ENCODE peak calls at places on chromosomes 12 and 14, in six cellular contexts. J, A, B, E, K and C are unnamed samples.

GRCh38 chr14:69153848-69154208 is 909 bp upstream of the DCAF5 start:
- DNase-seq in J (no peak), A (no peak), B (no peak), E (peak), K (no peak), C (no peak)

GRCh38 chr12:70657621-70658286 is 20.5 kb upstream of the PTPRB start:
- DNase-seq in J (no peak), A (no peak), B (no peak), E (no peak), K (no peak), C (no peak)

GRCh38 chr14:52363001-52363704 is 49.0 kb downstream of the PTGER2 start:
- DNase-seq in J (no peak), A (no peak), B (no peak), E (no peak), K (no peak), C (no peak)

GRCh38 chr14:34895277-34895676 is 20.1 kb upstream of the BAZ1A start:
- DNase-seq in J (no peak), A (no peak), B (no peak), E (no peak), K (no peak), C (no peak)

GRCh38 chr12:78966926-78967325 is 102.4 kb downstream of the SYT1 start:
- DNase-seq in J (no peak), A (no peak), B (no peak), E (no peak), K (no peak), C (no peak)

GRCh38 chr12:171276-171675 is 42.7 kb downstream of the SLC6A12 start:
- DNase-seq in J (no peak), A (no peak), B (no peak), E (no peak), K (no peak), C (no peak)

GRCh38 chr14:74382231-74382630 is 34.0 kb downstream of the VRTN start:
- DNase-seq in J (no peak), A (no peak), B (no peak), E (no peak), K (no peak), C (no peak)

GRCh38 chr12:86117711-86118110 is 138.5 kb downstream of the MGAT4C start:
- DNase-seq in J (no peak), A (no peak), B (no peak), E (no peak), K (no peak), C (no peak)

GRCh38 chr12:102962532-102962931 is 5.1 kb downstream of the ASCL1 start:
- DNase-seq in J (no peak), A (no peak), B (no peak), E (no peak), K (no peak), C (no peak)

GRCh38 chr12:49954863-49955830 is 4.6 kb downstream of the AQP2 start:
- DNase-seq in J (no peak), A (no peak), B (no peak), E (no peak), K (no peak), C (no peak)

GRCh38 chr14:99968931-99969330 is 96.3 kb upstream of the EVL start:
- DNase-seq in J (no peak), A (no peak), B (no peak), E (no peak), K (no peak), C (no peak)

GRCh38 chr14:69663322-69663686 is 51.9 kb downstream of the SUSD6 start:
- DNase-seq in J (no peak), A (no peak), B (no peak), E (no peak), K (no peak), C (no peak)

GRCh38 chr12:27549231-27549800 is 25.3 kb downstream of the PPFIBP1 start:
- DNase-seq in J (no peak), A (no peak), B (no peak), E (no peak), K (peak), C (peak)

GRCh38 chr12:82805812-82806497 is 119.2 kb downstream of the TMTC2 start:
- DNase-seq in J (no peak), A (no peak), B (no peak), E (no peak), K (no peak), C (peak)

GRCh38 chr12:18749381-18749957 is 11.6 kb downstream of the CAPZA3 start:
- DNase-seq in J (no peak), A (no peak), B (no peak), E (no peak), K (no peak), C (no peak)

GRCh38 chr12:103373088-103373523 is 122.7 kb downstream of the C12orf42 start:
- DNase-seq in J (no peak), A (no peak), B (no peak), E (no peak), K (no peak), C (no peak)

GRCh38 chr14:103105580-103106168 is 11.1 kb downstream of the EXOC3L4 start:
- DNase-seq in J (no peak), A (no peak), B (no peak), E (no peak), K (no peak), C (no peak)

GRCh38 chr12:2970744-2971143 is 11.5 kb downstream of the TEAD4 start:
- DNase-seq in J (no peak), A (no peak), B (no peak), E (no peak), K (no peak), C (no peak)

GRCh38 chr12:24929953-24930352 is 18.9 kb downstream of the BCAT1 start:
- DNase-seq in J (no peak), A (no peak), B (no peak), E (no peak), K (no peak), C (no peak)

GRCh38 chr14:22650046-22650739 is 6.0 kb upstream of the OR6J1 start:
- DNase-seq in J (no peak), A (no peak), B (no peak), E (no peak), K (no peak), C (no peak)

GRCh38 chr12:125194999-125195398 is 129.8 kb downstream of the AACS start:
- DNase-seq in J (no peak), A (no peak), B (no peak), E (no peak), K (no peak), C (no peak)

GRCh38 chr12:93090768-93091172 is 161.7 kb upstream of the EEA1 start:
- DNase-seq in J (no peak), A (no peak), B (no peak), E (no peak), K (no peak), C (peak)

GRCh38 chr12:19945559-19946485 is 422.5 kb upstream of the PDE3A start:
- DNase-seq in J (no peak), A (no peak), B (no peak), E (peak), K (no peak), C (no peak)

GRCh38 chr12:113142173-113142885 is 6.8 kb upstream of the RASAL1 start:
- DNase-seq in J (peak), A (peak), B (no peak), E (no peak), K (no peak), C (no peak)

GRCh38 chr14:69013943-69014782 is 35.1 kb upstream of the ACTN1 start:
- DNase-seq in J (no peak), A (no peak), B (no peak), E (peak), K (no peak), C (no peak)

GRCh38 chr12:51806896-51807295 is 41.6 kb downstream of the FIGNL2 start:
- DNase-seq in J (no peak), A (no peak), B (no peak), E (no peak), K (no peak), C (no peak)

GRCh38 chr14:100406505-100407131 is 83.5 kb downstream of the SLC25A47 start:
- DNase-seq in J (no peak), A (no peak), B (no peak), E (no peak), K (no peak), C (no peak)

GRCh38 chr14:102819176-102819628 is 42.0 kb downstream of the TRAF3 start:
- DNase-seq in J (no peak), A (no peak), B (peak), E (no peak), K (no peak), C (peak)